ENCODE peak calls at places on chromosomes 4 and X, in seven cellular contexts. One of them, this sample, is unnamed.

GRCh38 chrX:144791298-144791697 is 456.0 kb upstream of the SPANXN1 start:
- DNase-seq in CMK: no peak
- DNase-seq in Caco-2: no peak
- DNase-seq in T-helper 9 cell: no peak
- DNase-seq in aorta: no peak
- DNase-seq in anterior cingulate cortex: no peak
- DNase-seq in epithelial cell of esophagus: peak; percentile 31
- DNase-seq in this sample: no peak

GRCh38 chr4:2443061-2443730 is 24.4 kb downstream of the CFAP99 start:
- DNase-seq in CMK: peak; percentile 21
- DNase-seq in Caco-2: no peak
- DNase-seq in T-helper 9 cell: no peak
- DNase-seq in aorta: no peak
- DNase-seq in anterior cingulate cortex: no peak
- DNase-seq in epithelial cell of esophagus: no peak
- DNase-seq in this sample: no peak

GRCh38 chr4:154618708-154619315 is 6.4 kb upstream of the FGG start:
- DNase-seq in CMK: no peak
- DNase-seq in Caco-2: peak; percentile 78
- DNase-seq in T-helper 9 cell: peak; percentile 3
- DNase-seq in aorta: no peak
- DNase-seq in anterior cingulate cortex: peak; percentile 15
- DNase-seq in epithelial cell of esophagus: peak; percentile 74
- DNase-seq in this sample: peak; percentile 63

GRCh38 chrX:39830414-39830813 is 267.3 kb downstream of the BCOR start:
- DNase-seq in CMK: no peak
- DNase-seq in Caco-2: no peak
- DNase-seq in T-helper 9 cell: no peak
- DNase-seq in aorta: no peak
- DNase-seq in anterior cingulate cortex: no peak
- DNase-seq in epithelial cell of esophagus: no peak
- DNase-seq in this sample: no peak

GRCh38 chr4:82500106-82500738 is 61.6 kb downstream of the TMEM150C start:
- DNase-seq in CMK: no peak
- DNase-seq in Caco-2: no peak
- DNase-seq in T-helper 9 cell: no peak
- DNase-seq in aorta: no peak
- DNase-seq in anterior cingulate cortex: no peak
- DNase-seq in epithelial cell of esophagus: peak; percentile 35
- DNase-seq in this sample: peak; percentile 53

GRCh38 chr4:54754394-54754793 is 96.6 kb downstream of the KIT start:
- DNase-seq in CMK: no peak
- DNase-seq in Caco-2: no peak
- DNase-seq in T-helper 9 cell: no peak
- DNase-seq in aorta: no peak
- DNase-seq in anterior cingulate cortex: no peak
- DNase-seq in epithelial cell of esophagus: no peak
- DNase-seq in this sample: no peak

GRCh38 chr4:8332038-8332857 is 62.7 kb downstream of the HTRA3 start:
- DNase-seq in CMK: no peak
- DNase-seq in Caco-2: no peak
- DNase-seq in T-helper 9 cell: no peak
- DNase-seq in aorta: peak; percentile 36
- DNase-seq in anterior cingulate cortex: no peak
- DNase-seq in epithelial cell of esophagus: no peak
- DNase-seq in this sample: no peak

GRCh38 chrX:25523574-25523973 is 507.8 kb upstream of the ARX start:
- DNase-seq in CMK: no peak
- DNase-seq in Caco-2: peak; percentile 45
- DNase-seq in T-helper 9 cell: no peak
- DNase-seq in aorta: no peak
- DNase-seq in anterior cingulate cortex: peak; percentile 3
- DNase-seq in epithelial cell of esophagus: peak; percentile 24
- DNase-seq in this sample: peak; percentile 63

GRCh38 chr4:13089659-13089998 is 394.5 kb downstream of the RAB28 start:
- DNase-seq in CMK: no peak
- DNase-seq in Caco-2: no peak
- DNase-seq in T-helper 9 cell: no peak
- DNase-seq in aorta: no peak
- DNase-seq in anterior cingulate cortex: no peak
- DNase-seq in epithelial cell of esophagus: no peak
- DNase-seq in this sample: no peak

GRCh38 chrX:133670394-133670793 is 255.1 kb upstream of the GPC4 start:
- DNase-seq in CMK: peak; percentile 1
- DNase-seq in Caco-2: peak; percentile 7
- DNase-seq in T-helper 9 cell: no peak
- DNase-seq in aorta: no peak
- DNase-seq in anterior cingulate cortex: no peak
- DNase-seq in epithelial cell of esophagus: peak; percentile 42
- DNase-seq in this sample: peak; percentile 71

GRCh38 chr4:185717018-185717726 is 94.8 kb downstream of the SORBS2 start:
- DNase-seq in CMK: no peak
- DNase-seq in Caco-2: no peak
- DNase-seq in T-helper 9 cell: no peak
- DNase-seq in aorta: no peak
- DNase-seq in anterior cingulate cortex: no peak
- DNase-seq in epithelial cell of esophagus: no peak
- DNase-seq in this sample: no peak

GRCh38 chrX:21369613-21370012 is 4.6 kb upstream of the CNKSR2 start:
- DNase-seq in CMK: no peak
- DNase-seq in Caco-2: no peak
- DNase-seq in T-helper 9 cell: no peak
- DNase-seq in aorta: no peak
- DNase-seq in anterior cingulate cortex: no peak
- DNase-seq in epithelial cell of esophagus: no peak
- DNase-seq in this sample: no peak

GRCh38 chr4:108213308-108213707 is 44.6 kb upstream of the LEF1 start:
- DNase-seq in CMK: no peak
- DNase-seq in Caco-2: no peak
- DNase-seq in T-helper 9 cell: no peak
- DNase-seq in aorta: no peak
- DNase-seq in anterior cingulate cortex: no peak
- DNase-seq in epithelial cell of esophagus: no peak
- DNase-seq in this sample: no peak

GRCh38 chr4:17721496-17722360 is 59.7 kb downstream of the FAM184B start:
- DNase-seq in CMK: no peak
- DNase-seq in Caco-2: no peak
- DNase-seq in T-helper 9 cell: no peak
- DNase-seq in aorta: no peak
- DNase-seq in anterior cingulate cortex: peak; percentile 24
- DNase-seq in epithelial cell of esophagus: peak; percentile 19
- DNase-seq in this sample: peak; percentile 67

GRCh38 chr4:139243448-139244365 is 36.3 kb downstream of the MGARP start:
- DNase-seq in CMK: no peak
- DNase-seq in Caco-2: no peak
- DNase-seq in T-helper 9 cell: no peak
- DNase-seq in aorta: no peak
- DNase-seq in anterior cingulate cortex: no peak
- DNase-seq in epithelial cell of esophagus: peak; percentile 99
- DNase-seq in this sample: peak; percentile 99

GRCh38 chr4:52577285-52577968 is 81.7 kb downstream of the USP46 start:
- DNase-seq in CMK: no peak
- DNase-seq in Caco-2: no peak
- DNase-seq in T-helper 9 cell: no peak
- DNase-seq in aorta: no peak
- DNase-seq in anterior cingulate cortex: no peak
- DNase-seq in epithelial cell of esophagus: peak; percentile 80
- DNase-seq in this sample: peak; percentile 34

GRCh38 chrX:40005290-40006011 is 92.3 kb downstream of the BCOR start:
- DNase-seq in CMK: no peak
- DNase-seq in Caco-2: peak; percentile 7
- DNase-seq in T-helper 9 cell: no peak
- DNase-seq in aorta: no peak
- DNase-seq in anterior cingulate cortex: peak; percentile 0
- DNase-seq in epithelial cell of esophagus: no peak
- DNase-seq in this sample: no peak

GRCh38 chr4:110949516-110949915 is 326.6 kb upstream of the PITX2 start:
- DNase-seq in CMK: no peak
- DNase-seq in Caco-2: no peak
- DNase-seq in T-helper 9 cell: no peak
- DNase-seq in aorta: no peak
- DNase-seq in anterior cingulate cortex: no peak
- DNase-seq in epithelial cell of esophagus: no peak
- DNase-seq in this sample: no peak

GRCh38 chrX:50211510-50211909 is 6.9 kb downstream of the CCNB3 start:
- DNase-seq in CMK: no peak
- DNase-seq in Caco-2: peak; percentile 3
- DNase-seq in T-helper 9 cell: no peak
- DNase-seq in aorta: no peak
- DNase-seq in anterior cingulate cortex: no peak
- DNase-seq in epithelial cell of esophagus: peak; percentile 27
- DNase-seq in this sample: peak; percentile 2

GRCh38 chr4:40550900-40551546 is 78.6 kb downstream of the RBM47 start:
- DNase-seq in CMK: no peak
- DNase-seq in Caco-2: peak; percentile 55
- DNase-seq in T-helper 9 cell: no peak
- DNase-seq in aorta: no peak
- DNase-seq in anterior cingulate cortex: no peak
- DNase-seq in epithelial cell of esophagus: peak; percentile 75
- DNase-seq in this sample: peak; percentile 68

GRCh38 chrX:12965390-12965940 is 9.4 kb upstream of the TMSB4X start:
- DNase-seq in CMK: no peak
- DNase-seq in Caco-2: no peak
- DNase-seq in T-helper 9 cell: no peak
- DNase-seq in aorta: no peak
- DNase-seq in anterior cingulate cortex: no peak
- DNase-seq in epithelial cell of esophagus: no peak
- DNase-seq in this sample: no peak

GRCh38 chr4:124018383-124019317 is 622.1 kb downstream of the SPRY1 start:
- DNase-seq in CMK: peak; percentile 88
- DNase-seq in Caco-2: peak; percentile 69
- DNase-seq in T-helper 9 cell: no peak
- DNase-seq in aorta: no peak
- DNase-seq in anterior cingulate cortex: no peak
- DNase-seq in epithelial cell of esophagus: no peak
- DNase-seq in this sample: peak; percentile 81

GRCh38 chr4:94459462-94460161 is 7.9 kb downstream of the PDLIM5 start:
- DNase-seq in CMK: no peak
- DNase-seq in Caco-2: no peak
- DNase-seq in T-helper 9 cell: no peak
- DNase-seq in aorta: no peak
- DNase-seq in anterior cingulate cortex: no peak
- DNase-seq in epithelial cell of esophagus: no peak
- DNase-seq in this sample: no peak

GRCh38 chr4:129852434-129852833 is 756.5 kb downstream of the C4orf33 start:
- DNase-seq in CMK: no peak
- DNase-seq in Caco-2: no peak
- DNase-seq in T-helper 9 cell: no peak
- DNase-seq in aorta: no peak
- DNase-seq in anterior cingulate cortex: no peak
- DNase-seq in epithelial cell of esophagus: no peak
- DNase-seq in this sample: no peak

GRCh38 chr4:186915816-186916215 is 192.2 kb upstream of the FAT1 start:
- DNase-seq in CMK: no peak
- DNase-seq in Caco-2: no peak
- DNase-seq in T-helper 9 cell: no peak
- DNase-seq in aorta: no peak
- DNase-seq in anterior cingulate cortex: no peak
- DNase-seq in epithelial cell of esophagus: peak; percentile 72
- DNase-seq in this sample: no peak

GRCh38 chr4:117971406-117971805 is 62.9 kb upstream of the NDST3 start:
- DNase-seq in CMK: no peak
- DNase-seq in Caco-2: no peak
- DNase-seq in T-helper 9 cell: no peak
- DNase-seq in aorta: no peak
- DNase-seq in anterior cingulate cortex: no peak
- DNase-seq in epithelial cell of esophagus: no peak
- DNase-seq in this sample: no peak

GRCh38 chr4:112865443-112865842 is 184.0 kb upstream of the ANK2 start:
- DNase-seq in CMK: no peak
- DNase-seq in Caco-2: no peak
- DNase-seq in T-helper 9 cell: no peak
- DNase-seq in aorta: no peak
- DNase-seq in anterior cingulate cortex: no peak
- DNase-seq in epithelial cell of esophagus: peak; percentile 32
- DNase-seq in this sample: no peak

GRCh38 chrX:119105826-119106225 is 21.8 kb downstream of the KIAA1210 start:
- DNase-seq in CMK: no peak
- DNase-seq in Caco-2: no peak
- DNase-seq in T-helper 9 cell: no peak
- DNase-seq in aorta: no peak
- DNase-seq in anterior cingulate cortex: no peak
- DNase-seq in epithelial cell of esophagus: no peak
- DNase-seq in this sample: peak; percentile 46

GRCh38 chrX:52422884-52423283 is 54.1 kb downstream of the XAGE2 start:
- DNase-seq in CMK: no peak
- DNase-seq in Caco-2: no peak
- DNase-seq in T-helper 9 cell: no peak
- DNase-seq in aorta: no peak
- DNase-seq in anterior cingulate cortex: no peak
- DNase-seq in epithelial cell of esophagus: no peak
- DNase-seq in this sample: peak; percentile 88

GRCh38 chr4:152503606-152504290 is 32.1 kb downstream of the FBXW7 start:
- DNase-seq in CMK: no peak
- DNase-seq in Caco-2: no peak
- DNase-seq in T-helper 9 cell: no peak
- DNase-seq in aorta: no peak
- DNase-seq in anterior cingulate cortex: no peak
- DNase-seq in epithelial cell of esophagus: no peak
- DNase-seq in this sample: no peak

GRCh38 chr4:76804060-76804459 is 93.9 kb downstream of the SOWAHB start:
- DNase-seq in CMK: no peak
- DNase-seq in Caco-2: no peak
- DNase-seq in T-helper 9 cell: no peak
- DNase-seq in aorta: no peak
- DNase-seq in anterior cingulate cortex: no peak
- DNase-seq in epithelial cell of esophagus: no peak
- DNase-seq in this sample: peak; percentile 58

GRCh38 chr4:142322996-142323395 is 523.1 kb downstream of the INPP4B start:
- DNase-seq in CMK: no peak
- DNase-seq in Caco-2: no peak
- DNase-seq in T-helper 9 cell: no peak
- DNase-seq in aorta: no peak
- DNase-seq in anterior cingulate cortex: no peak
- DNase-seq in epithelial cell of esophagus: no peak
- DNase-seq in this sample: no peak

GRCh38 chr4:85565761-85566480 is 91.0 kb downstream of the ARHGAP24 start:
- DNase-seq in CMK: no peak
- DNase-seq in Caco-2: no peak
- DNase-seq in T-helper 9 cell: no peak
- DNase-seq in aorta: no peak
- DNase-seq in anterior cingulate cortex: no peak
- DNase-seq in epithelial cell of esophagus: no peak
- DNase-seq in this sample: peak; percentile 21

GRCh38 chrX:49199906-49200771 is at the start of gene SYP:
- DNase-seq in CMK: peak; percentile 78
- DNase-seq in Caco-2: peak; percentile 92
- DNase-seq in T-helper 9 cell: peak; percentile 82
- DNase-seq in aorta: peak; percentile 96
- DNase-seq in anterior cingulate cortex: peak; percentile 80
- DNase-seq in epithelial cell of esophagus: peak; percentile 87
- DNase-seq in this sample: peak; percentile 74

GRCh38 chrX:102627640-102628039 is 23.6 kb upstream of the GPRASP1 start:
- DNase-seq in CMK: no peak
- DNase-seq in Caco-2: no peak
- DNase-seq in T-helper 9 cell: no peak
- DNase-seq in aorta: no peak
- DNase-seq in anterior cingulate cortex: no peak
- DNase-seq in epithelial cell of esophagus: no peak
- DNase-seq in this sample: no peak

GRCh38 chr4:176193126-176193525 is 2.3 kb downstream of the SPATA4 start:
- DNase-seq in CMK: no peak
- DNase-seq in Caco-2: no peak
- DNase-seq in T-helper 9 cell: no peak
- DNase-seq in aorta: no peak
- DNase-seq in anterior cingulate cortex: no peak
- DNase-seq in epithelial cell of esophagus: peak; percentile 82
- DNase-seq in this sample: peak; percentile 46